ENCODE peak calls at places on chromosomes 7 and 10, in nine cellular contexts. One of them, this sample, is unnamed. For H3K27me3, the result is how much of the 10 kb centered on the place peaks cover.

GRCh38 chr10:84329094-84329611 is 764 bp downstream of the CCSER2 start:
- DNase-seq in GM12878: no peak
- DNase-seq in PC-9: peak
- DNase-seq in dorsolateral prefrontal cortex: no peak
- DNase-seq in cardiac muscle cell: peak
- DNase-seq in HCT116: no peak
- DNase-seq in GM23338: peak
- DNase-seq in colonic mucosa: peak
- DNase-seq in heart right ventricle: peak
- DNase-seq in this sample: peak

GRCh38 chr7:107643407-107643806 is 17.2 kb upstream of the SLC26A4 start:
- DNase-seq in colonic mucosa: no peak
- DNase-seq in PC-9: no peak
- DNase-seq in GM23338: peak
- DNase-seq in GM12878: no peak
- DNase-seq in heart right ventricle: no peak
- DNase-seq in dorsolateral prefrontal cortex: no peak
- DNase-seq in cardiac muscle cell: peak
- DNase-seq in HCT116: peak
- DNase-seq in this sample: no peak

GRCh38 chr10:119693262-119693957 is 32.4 kb upstream of the INPP5F start:
- DNase-seq in GM12878: no peak
- DNase-seq in cardiac muscle cell: no peak
- DNase-seq in GM23338: no peak
- DNase-seq in dorsolateral prefrontal cortex: no peak
- DNase-seq in heart right ventricle: no peak
- DNase-seq in PC-9: no peak
- DNase-seq in HCT116: no peak
- DNase-seq in colonic mucosa: no peak
- DNase-seq in this sample: no peak

GRCh38 chr7:80330434-80330833 is 181.4 kb downstream of the GNAT3 start:
- DNase-seq in PC-9: no peak
- DNase-seq in colonic mucosa: no peak
- DNase-seq in GM23338: no peak
- DNase-seq in GM12878: no peak
- DNase-seq in dorsolateral prefrontal cortex: no peak
- DNase-seq in HCT116: no peak
- DNase-seq in cardiac muscle cell: peak
- DNase-seq in heart right ventricle: no peak
- DNase-seq in this sample: no peak

GRCh38 chr7:154584352-154585252 is 418.3 kb downstream of the PAXIP1 start:
- DNase-seq in dorsolateral prefrontal cortex: no peak
- DNase-seq in PC-9: no peak
- DNase-seq in HCT116: no peak
- DNase-seq in colonic mucosa: no peak
- DNase-seq in heart right ventricle: no peak
- DNase-seq in GM12878: no peak
- DNase-seq in GM23338: no peak
- DNase-seq in cardiac muscle cell: no peak
- DNase-seq in this sample: no peak

GRCh38 chr7:129943352-129943751 is 9.4 kb downstream of the UBE2H start:
- DNase-seq in heart right ventricle: no peak
- DNase-seq in GM23338: no peak
- DNase-seq in dorsolateral prefrontal cortex: no peak
- DNase-seq in HCT116: no peak
- DNase-seq in GM12878: no peak
- DNase-seq in cardiac muscle cell: no peak
- DNase-seq in colonic mucosa: no peak
- DNase-seq in PC-9: no peak
- DNase-seq in this sample: peak

GRCh38 chr7:139602143-139602722 is 78.7 kb downstream of the CLEC2L start:
- DNase-seq in colonic mucosa: no peak
- DNase-seq in PC-9: no peak
- DNase-seq in GM23338: peak
- DNase-seq in cardiac muscle cell: peak
- DNase-seq in GM12878: no peak
- DNase-seq in heart right ventricle: no peak
- DNase-seq in HCT116: peak
- DNase-seq in dorsolateral prefrontal cortex: no peak
- DNase-seq in this sample: no peak

GRCh38 chr7:139054101-139054500 is 18.3 kb upstream of the ZC3HAV1L start:
- DNase-seq in dorsolateral prefrontal cortex: no peak
- DNase-seq in GM12878: no peak
- DNase-seq in PC-9: no peak
- DNase-seq in heart right ventricle: no peak
- DNase-seq in colonic mucosa: no peak
- DNase-seq in HCT116: no peak
- DNase-seq in GM23338: no peak
- DNase-seq in cardiac muscle cell: no peak
- DNase-seq in this sample: peak

GRCh38 chr7:129773328-129773731 is 161.8 kb downstream of the NRF1 start:
- DNase-seq in GM23338: no peak
- DNase-seq in HCT116: no peak
- DNase-seq in cardiac muscle cell: no peak
- DNase-seq in dorsolateral prefrontal cortex: no peak
- DNase-seq in colonic mucosa: no peak
- DNase-seq in PC-9: no peak
- DNase-seq in heart right ventricle: no peak
- DNase-seq in GM12878: no peak
- DNase-seq in this sample: no peak

GRCh38 chr7:83439021-83439420 is 209.9 kb downstream of the SEMA3E start:
- DNase-seq in cardiac muscle cell: no peak
- DNase-seq in GM23338: no peak
- DNase-seq in colonic mucosa: no peak
- DNase-seq in heart right ventricle: no peak
- DNase-seq in HCT116: no peak
- DNase-seq in PC-9: no peak
- DNase-seq in GM12878: no peak
- DNase-seq in dorsolateral prefrontal cortex: no peak
- DNase-seq in this sample: no peak

GRCh38 chr7:50771120-50772002 is 11.3 kb downstream of the GRB10 start:
- DNase-seq in heart right ventricle: no peak
- DNase-seq in GM23338: no peak
- DNase-seq in dorsolateral prefrontal cortex: no peak
- DNase-seq in colonic mucosa: no peak
- DNase-seq in cardiac muscle cell: no peak
- DNase-seq in HCT116: no peak
- DNase-seq in PC-9: peak
- DNase-seq in GM12878: no peak
- DNase-seq in this sample: no peak

GRCh38 chr10:91944880-91945630 is 21.5 kb downstream of the BTAF1 start:
- DNase-seq in PC-9: no peak
- DNase-seq in HCT116: no peak
- DNase-seq in cardiac muscle cell: peak
- DNase-seq in GM12878: peak
- DNase-seq in dorsolateral prefrontal cortex: no peak
- DNase-seq in GM23338: no peak
- DNase-seq in colonic mucosa: no peak
- DNase-seq in heart right ventricle: no peak
- DNase-seq in this sample: no peak

GRCh38 chr10:49593998-49594397 is 16.1 kb upstream of the SLC18A3 start:
- DNase-seq in colonic mucosa: no peak
- DNase-seq in PC-9: no peak
- DNase-seq in dorsolateral prefrontal cortex: no peak
- DNase-seq in HCT116: no peak
- DNase-seq in GM23338: no peak
- DNase-seq in GM12878: no peak
- DNase-seq in heart right ventricle: no peak
- DNase-seq in cardiac muscle cell: no peak
- DNase-seq in this sample: no peak

GRCh38 chr10:89064764-89065163 is 74.2 kb downstream of the FAS start:
- DNase-seq in PC-9: no peak
- DNase-seq in dorsolateral prefrontal cortex: no peak
- DNase-seq in colonic mucosa: no peak
- DNase-seq in heart right ventricle: no peak
- DNase-seq in cardiac muscle cell: peak
- DNase-seq in HCT116: no peak
- DNase-seq in GM23338: no peak
- DNase-seq in GM12878: no peak
- DNase-seq in this sample: no peak

GRCh38 chr7:1418505-1419309 is 40.6 kb downstream of the MICALL2 start:
- DNase-seq in PC-9: no peak
- DNase-seq in GM23338: peak
- DNase-seq in colonic mucosa: no peak
- DNase-seq in heart right ventricle: no peak
- DNase-seq in cardiac muscle cell: peak
- DNase-seq in dorsolateral prefrontal cortex: no peak
- DNase-seq in GM12878: no peak
- DNase-seq in HCT116: peak
- DNase-seq in this sample: no peak

GRCh38 chr7:41047789-41048191 is 655.1 kb downstream of the INHBA start:
- DNase-seq in PC-9: peak
- DNase-seq in colonic mucosa: no peak
- DNase-seq in cardiac muscle cell: peak
- DNase-seq in GM23338: no peak
- DNase-seq in GM12878: no peak
- DNase-seq in HCT116: no peak
- DNase-seq in heart right ventricle: peak
- DNase-seq in dorsolateral prefrontal cortex: no peak
- DNase-seq in this sample: peak

GRCh38 chr7:39198556-39198955 is 220.8 kb downstream of the POU6F2 start:
- DNase-seq in colonic mucosa: no peak
- DNase-seq in heart right ventricle: no peak
- DNase-seq in dorsolateral prefrontal cortex: no peak
- DNase-seq in GM23338: no peak
- DNase-seq in PC-9: no peak
- DNase-seq in GM12878: no peak
- DNase-seq in cardiac muscle cell: no peak
- DNase-seq in HCT116: no peak
- DNase-seq in this sample: no peak

GRCh38 chr10:4315529-4315928 is 510.5 kb upstream of the AKR1E2 start:
- DNase-seq in cardiac muscle cell: peak
- DNase-seq in GM23338: no peak
- DNase-seq in heart right ventricle: peak
- DNase-seq in dorsolateral prefrontal cortex: no peak
- DNase-seq in GM12878: no peak
- DNase-seq in colonic mucosa: no peak
- DNase-seq in PC-9: no peak
- DNase-seq in HCT116: no peak
- DNase-seq in this sample: no peak

GRCh38 chr10:80442879-80443278 is 11.2 kb upstream of the TSPAN14 start:
- DNase-seq in HCT116: no peak
- DNase-seq in PC-9: no peak
- DNase-seq in GM12878: no peak
- DNase-seq in heart right ventricle: no peak
- DNase-seq in dorsolateral prefrontal cortex: no peak
- DNase-seq in colonic mucosa: no peak
- DNase-seq in cardiac muscle cell: no peak
- DNase-seq in GM23338: no peak
- DNase-seq in this sample: no peak

GRCh38 chr10:58373446-58373834 is 11.8 kb upstream of the TFAM start:
- DNase-seq in PC-9: no peak
- DNase-seq in HCT116: no peak
- DNase-seq in heart right ventricle: no peak
- DNase-seq in GM12878: no peak
- DNase-seq in cardiac muscle cell: no peak
- DNase-seq in GM23338: no peak
- DNase-seq in dorsolateral prefrontal cortex: no peak
- DNase-seq in colonic mucosa: no peak
- DNase-seq in this sample: no peak

GRCh38 chr10:1094112-1095057 is 38.2 kb downstream of the WDR37 start:
- DNase-seq in dorsolateral prefrontal cortex: no peak
- DNase-seq in GM12878: peak
- DNase-seq in GM23338: no peak
- DNase-seq in colonic mucosa: no peak
- DNase-seq in heart right ventricle: no peak
- DNase-seq in cardiac muscle cell: no peak
- DNase-seq in HCT116: no peak
- DNase-seq in PC-9: no peak
- DNase-seq in this sample: no peak

GRCh38 chr10:45657033-45657926 is 15.3 kb downstream of the ZFAND4 start:
- DNase-seq in HCT116: no peak
- DNase-seq in colonic mucosa: no peak
- DNase-seq in cardiac muscle cell: no peak
- DNase-seq in GM23338: no peak
- DNase-seq in GM12878: no peak
- DNase-seq in heart right ventricle: no peak
- DNase-seq in dorsolateral prefrontal cortex: no peak
- DNase-seq in PC-9: no peak
- DNase-seq in this sample: no peak
- H3K27ac ChIP-seq in HCT116: no peak
- H3K27ac ChIP-seq in colonic mucosa: no peak
- H3K27ac ChIP-seq in cardiac muscle cell: no peak
- H3K27ac ChIP-seq in GM23338: no peak
- H3K27ac ChIP-seq in GM12878: no peak
- H3K27ac ChIP-seq in heart right ventricle: no peak
- H3K27ac ChIP-seq in dorsolateral prefrontal cortex: no peak
- H3K27ac ChIP-seq in PC-9: no peak
- H3K27ac ChIP-seq in this sample: no peak

GRCh38 chr7:27147211-27148030 is at the start of gene HOXA6:
- DNase-seq in HCT116: no peak
- DNase-seq in heart right ventricle: no peak
- DNase-seq in PC-9: peak
- DNase-seq in cardiac muscle cell: no peak
- DNase-seq in colonic mucosa: peak
- DNase-seq in dorsolateral prefrontal cortex: no peak
- DNase-seq in GM23338: peak
- DNase-seq in GM12878: no peak
- DNase-seq in this sample: peak
- H3K27me3 ChIP-seq in HCT116: under half
- H3K27me3 ChIP-seq in heart right ventricle: half or more
- H3K27me3 ChIP-seq in PC-9: under half
- H3K27me3 ChIP-seq in cardiac muscle cell: half or more
- H3K27me3 ChIP-seq in colonic mucosa: under half
- H3K27me3 ChIP-seq in dorsolateral prefrontal cortex: half or more
- H3K27me3 ChIP-seq in GM23338: half or more
- H3K27me3 ChIP-seq in GM12878: under half
- H3K27me3 ChIP-seq in this sample: under half

GRCh38 chr7:95476904-95477594 is 8.7 kb upstream of the ASB4 start:
- DNase-seq in GM12878: peak
- DNase-seq in colonic mucosa: peak
- DNase-seq in HCT116: peak
- DNase-seq in dorsolateral prefrontal cortex: peak
- DNase-seq in cardiac muscle cell: peak
- DNase-seq in PC-9: peak
- DNase-seq in GM23338: peak
- DNase-seq in heart right ventricle: peak
- DNase-seq in this sample: peak
- TF ChIP-seq CTCF in GM12878: peak
- TF ChIP-seq CTCF in colonic mucosa: peak
- TF ChIP-seq CTCF in HCT116: peak
- TF ChIP-seq CTCF in dorsolateral prefrontal cortex: peak
- TF ChIP-seq CTCF in cardiac muscle cell: peak
- TF ChIP-seq CTCF in PC-9: peak
- TF ChIP-seq CTCF in GM23338: peak
- TF ChIP-seq CTCF in heart right ventricle: peak
- TF ChIP-seq CTCF in this sample: peak

DNA sequence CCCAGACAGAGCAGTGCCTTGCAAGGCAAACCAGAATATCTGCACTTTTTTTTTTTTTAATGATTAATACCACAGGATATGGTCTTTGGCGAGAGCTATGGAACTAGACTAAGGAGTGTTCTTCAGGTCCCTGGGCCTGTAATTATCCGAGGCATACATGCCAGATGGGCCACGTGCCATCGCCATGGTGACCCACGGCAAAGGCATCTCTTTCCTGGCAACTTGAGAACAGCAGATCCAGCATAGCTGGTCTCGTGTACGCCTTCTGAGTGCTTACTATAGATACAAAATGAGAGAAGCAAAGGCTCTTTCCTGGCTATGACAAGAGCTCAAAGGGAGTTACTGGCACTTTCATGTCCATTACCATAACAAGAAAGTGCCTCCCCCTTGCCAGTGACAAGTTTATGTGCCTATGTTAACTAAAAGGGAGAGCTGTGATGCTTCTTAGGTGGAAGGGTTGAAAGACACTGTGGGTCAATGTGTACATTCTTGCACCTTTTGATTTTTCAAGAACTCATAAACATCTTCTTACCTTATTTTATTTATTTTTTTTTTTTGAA is 26.0 kb upstream of the GLI3 start:
- DNase-seq in cardiac muscle cell: peak
- DNase-seq in GM12878: no peak
- DNase-seq in dorsolateral prefrontal cortex: no peak
- DNase-seq in colonic mucosa: no peak
- DNase-seq in HCT116: no peak
- DNase-seq in heart right ventricle: peak
- DNase-seq in GM23338: peak
- DNase-seq in PC-9: no peak
- DNase-seq in this sample: no peak
- H3K27ac ChIP-seq in cardiac muscle cell: no peak
- H3K27ac ChIP-seq in GM12878: no peak
- H3K27ac ChIP-seq in dorsolateral prefrontal cortex: no peak
- H3K27ac ChIP-seq in colonic mucosa: no peak
- H3K27ac ChIP-seq in HCT116: no peak
- H3K27ac ChIP-seq in heart right ventricle: no peak
- H3K27ac ChIP-seq in GM23338: no peak
- H3K27ac ChIP-seq in PC-9: no peak
- H3K27ac ChIP-seq in this sample: no peak

This sample was measured in adrenal gland.